ENCODE peak calls at places on chromosomes 2 and 18, in ten cellular contexts. E is sigmoid colon, L is thoracic aorta, F is neural progenitor cell, X is astrocyte of the cerebellum, K is fibroblast of villous mesenchyme, I is AG10803, W is OCI-LY7, Q is tibial artery, P is chondrocyte. C is an unnamed sample.

GRCh38 chr2:132521321-132521720 is 104.7 kb downstream of the GPR39 start:
- DNase-seq in L (no peak), Q (no peak), E (no peak), F (no peak), P (no peak), I (peak), X (peak), K (peak), W (no peak), C (no peak)

GRCh38 chr2:215831296-215831913 is 181.9 kb downstream of the MREG start:
- DNase-seq in I (no peak), E (no peak), F (no peak), P (no peak), W (peak), Q (no peak), X (no peak), L (no peak), K (peak), C (no peak)

GRCh38 chr2:59756145-59756544 is 797.3 kb downstream of the BCL11A start:
- DNase-seq in K (no peak), Q (no peak), W (no peak), E (no peak), F (no peak), X (no peak), I (no peak), L (no peak), P (no peak), C (no peak)

GRCh38 chr2:44358498-44358897 is 2.8 kb downstream of the PREPL start:
- DNase-seq in E (peak), K (no peak), I (peak), P (no peak), Q (peak), X (peak), F (no peak), L (no peak), W (no peak), C (no peak)

GRCh38 chr2:230849633-230850357 is 14.9 kb upstream of the ITM2C start:
- DNase-seq in W (peak), L (no peak), E (no peak), F (peak), Q (no peak), K (peak), X (no peak), P (no peak), I (no peak), C (no peak)

GRCh38 chr2:231391981-231392380 is 3.5 kb upstream of the B3GNT7 start:
- DNase-seq in X (no peak), P (no peak), I (no peak), E (no peak), W (peak), Q (no peak), K (no peak), F (no peak), L (no peak), C (no peak)

GRCh38 chr2:100988630-100989417 is 13.3 kb upstream of the RPL31 start:
- DNase-seq in W (no peak), X (no peak), I (peak), E (peak), K (peak), L (no peak), P (no peak), Q (no peak), F (no peak), C (no peak)

GRCh38 chr2:415986-416610 is 128.2 kb upstream of the ALKAL2 start:
- DNase-seq in F (no peak), L (no peak), I (no peak), P (no peak), W (no peak), X (no peak), E (no peak), K (no peak), Q (no peak), C (no peak)

GRCh38 chr2:217945530-217945929 is 57.3 kb downstream of the TNS1 start:
- DNase-seq in X (no peak), L (no peak), F (no peak), K (no peak), E (peak), I (no peak), P (no peak), W (no peak), Q (no peak), C (no peak)

GRCh38 chr2:2636813-2637212 is 305.7 kb upstream of the MYT1L start:
- DNase-seq in P (no peak), L (no peak), I (no peak), K (no peak), E (no peak), Q (no peak), F (no peak), W (no peak), X (no peak), C (no peak)

GRCh38 chr18:55234366-55235093 is 275.3 kb upstream of the CCDC68 start:
- DNase-seq in X (peak), K (peak), W (peak), Q (peak), E (peak), L (peak), P (no peak), I (peak), F (peak), C (no peak)

GRCh38 chr2:217988840-217989204 is 14.0 kb downstream of the TNS1 start:
- DNase-seq in P (peak), Q (no peak), E (no peak), W (no peak), X (no peak), K (no peak), L (no peak), I (peak), F (no peak), C (no peak)

GRCh38 chr2:179551545-179552045 is 287.0 kb upstream of the SESTD1 start:
- DNase-seq in L (no peak), I (no peak), E (no peak), F (no peak), Q (no peak), X (no peak), K (no peak), W (no peak), P (no peak), C (no peak)

GRCh38 chr2:4673025-4673489 is 969.7 kb downstream of the DCDC2C start:
- DNase-seq in P (no peak), X (no peak), E (no peak), Q (no peak), F (no peak), L (no peak), W (no peak), I (peak), K (no peak), C (no peak)

GRCh38 chr18:43022874-43023273 is 92.6 kb downstream of the RIT2 start:
- DNase-seq in I (no peak), X (no peak), Q (no peak), E (no peak), L (no peak), K (no peak), F (no peak), W (no peak), P (no peak), C (no peak)

GRCh38 chr2:233473386-233473791 is 93.2 kb downstream of the USP40 start:
- DNase-seq in W (no peak), P (no peak), E (no peak), Q (no peak), L (no peak), K (no peak), X (no peak), F (no peak), I (no peak), C (peak)

GRCh38 chr18:61606759-61607158 is 273.5 kb downstream of the CDH20 start:
- DNase-seq in E (peak), K (peak), Q (peak), F (peak), W (no peak), I (peak), P (no peak), L (peak), X (peak), C (no peak)

GRCh38 chr18:56888978-56889377 is 237.8 kb downstream of the WDR7 start:
- DNase-seq in Q (no peak), X (no peak), I (no peak), L (no peak), E (no peak), P (no peak), K (no peak), W (no peak), F (no peak), C (no peak)

GRCh38 chr2:14543284-14543683 is 89.2 kb upstream of the LRATD1 start:
- DNase-seq in E (no peak), L (no peak), I (no peak), K (peak), P (no peak), F (no peak), Q (no peak), X (peak), W (no peak), C (no peak)

GRCh38 chr2:181785677-181786344 is 105.5 kb upstream of the NEUROD1 start:
- DNase-seq in X (no peak), F (no peak), P (no peak), E (no peak), K (peak), I (peak), L (no peak), W (no peak), Q (no peak), C (no peak)

GRCh38 chr2:223880779-223881178 is 43.4 kb upstream of the AP1S3 start:
- DNase-seq in L (no peak), F (no peak), E (no peak), Q (no peak), I (no peak), X (no peak), K (no peak), P (no peak), W (no peak), C (no peak)

GRCh38 chr18:74501386-74501785 is 5.2 kb downstream of the CNDP2 start:
- DNase-seq in X (no peak), W (no peak), Q (no peak), L (no peak), K (no peak), E (peak), P (no peak), I (no peak), F (no peak), C (no peak)

GRCh38 chr2:7882296-7882695 is 799.6 kb upstream of the ID2 start:
- DNase-seq in F (no peak), L (no peak), I (no peak), E (no peak), Q (no peak), W (no peak), K (no peak), P (no peak), X (no peak), C (no peak)
- TF ChIP-seq CTCF in F (no peak), L (no peak), I (no peak), E (no peak), Q (no peak), W (no peak), K (no peak), P (no peak), X (no peak), C (no peak)

GRCh38 chr2:235155163-235155562 is 203.3 kb downstream of the SH3BP4 start:
- DNase-seq in L (no peak), P (no peak), F (no peak), W (no peak), E (no peak), X (no peak), I (no peak), Q (no peak), K (no peak), C (no peak)
- TF ChIP-seq CTCF in L (no peak), P (no peak), F (no peak), W (no peak), E (no peak), X (no peak), I (no peak), Q (no peak), K (no peak), C (no peak)

DNA sequence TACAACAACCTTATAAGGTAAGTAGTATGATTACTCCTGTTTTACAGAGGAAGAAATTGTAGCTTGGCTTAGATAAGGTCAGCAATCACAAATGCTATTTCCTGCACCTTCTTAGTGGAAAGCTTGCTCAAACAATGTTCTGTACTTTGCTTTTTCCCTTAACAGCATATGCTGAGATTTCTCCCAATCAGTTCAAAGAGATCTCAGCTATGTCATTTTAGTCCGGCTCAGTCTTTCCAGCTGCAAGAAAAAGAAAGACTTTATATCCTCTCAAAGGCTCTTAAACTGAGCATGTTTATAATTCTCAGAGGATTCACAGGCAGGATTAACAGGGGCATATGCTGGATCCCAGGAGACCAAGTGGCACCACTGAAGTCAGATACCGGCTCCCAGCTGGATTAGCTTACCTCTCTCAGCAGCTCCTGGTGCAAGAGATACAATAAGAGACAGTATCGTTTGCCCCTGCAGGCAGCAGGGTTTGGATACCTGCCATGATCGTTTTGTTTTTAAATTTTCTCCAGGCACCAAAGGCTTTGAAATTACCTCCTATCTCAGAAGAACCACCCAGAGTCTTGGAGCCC is 29.5 kb downstream of the KIAA2012 start:
- DNase-seq in Q (no peak), K (peak), F (peak), L (no peak), I (no peak), E (no peak), P (no peak), W (no peak), X (no peak), C (no peak)
- TF ChIP-seq CTCF in Q (no peak), K (no peak), F (no peak), L (no peak), I (no peak), E (no peak), P (no peak), W (no peak), X (no peak), C (no peak)

GRCh38 chr2:234818937-234819336 is 132.9 kb upstream of the SH3BP4 start:
- DNase-seq in Q (no peak), W (no peak), K (no peak), I (no peak), E (no peak), X (no peak), F (no peak), L (no peak), P (no peak), C (no peak)
- TF ChIP-seq CTCF in Q (no peak), W (no peak), K (peak), I (peak), E (no peak), X (peak), F (no peak), L (no peak), P (peak), C (no peak)

DNA sequence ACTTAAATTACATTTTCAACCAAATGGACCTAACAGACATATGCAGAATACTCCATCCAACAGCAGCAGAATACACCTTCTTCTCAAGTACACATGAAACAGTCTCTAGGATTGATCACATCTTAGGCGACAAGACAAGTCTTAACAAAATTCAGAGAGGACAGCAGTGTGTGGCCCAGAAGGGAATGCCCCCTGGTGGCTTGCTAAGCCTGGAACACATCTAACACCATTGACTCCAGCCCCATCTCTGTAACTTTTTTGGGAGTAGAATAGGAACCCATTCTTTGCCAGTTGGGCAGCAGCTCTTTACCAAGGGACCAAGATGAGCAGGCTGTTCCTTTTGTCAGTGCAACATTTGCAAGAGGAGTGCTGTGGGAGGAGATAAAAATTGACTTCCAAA is 249.9 kb downstream of the PLCL1 start:
- DNase-seq in X (peak), F (peak), W (peak), P (no peak), I (peak), K (peak), L (no peak), Q (no peak), E (no peak), C (no peak)
- TF ChIP-seq CTCF in X (peak), F (peak), W (peak), P (peak), I (peak), K (peak), L (peak), Q (peak), E (peak), C (no peak)

GRCh38 chr18:36899289-36899688 is 70.4 kb downstream of the KIAA1328 start:
- DNase-seq in I (no peak), F (peak), E (no peak), P (no peak), X (no peak), L (no peak), Q (no peak), K (peak), W (peak), C (no peak)
- TF ChIP-seq CTCF in I (no peak), F (peak), E (no peak), P (peak), X (no peak), L (no peak), Q (no peak), K (peak), W (peak), C (no peak)

DNA sequence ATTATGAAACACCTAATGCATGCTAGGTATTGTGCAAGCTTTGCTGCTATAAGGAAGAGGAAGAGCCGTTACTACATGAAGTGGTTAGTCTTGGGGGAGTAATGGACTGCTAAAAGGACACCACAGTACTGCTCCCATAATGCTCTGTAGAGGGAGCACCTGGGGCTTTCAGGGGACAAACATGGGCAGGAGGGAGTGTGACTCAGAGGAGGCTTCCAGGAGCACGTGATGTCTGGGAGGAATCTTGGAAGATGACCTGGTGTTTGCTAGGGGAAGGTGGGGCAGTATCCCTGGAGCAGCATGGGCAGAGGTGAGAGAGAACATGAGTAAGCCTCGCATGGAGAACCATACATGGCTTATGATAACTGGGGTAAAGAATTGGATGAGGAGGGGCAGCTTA is 18.8 kb downstream of the MAPK4 start:
- DNase-seq in X (no peak), I (no peak), L (no peak), Q (no peak), F (no peak), P (no peak), K (no peak), E (no peak), W (no peak), C (no peak)
- TF ChIP-seq CTCF in X (no peak), I (no peak), L (no peak), Q (no peak), F (no peak), P (no peak), K (no peak), E (no peak), W (no peak), C (no peak)

DNA sequence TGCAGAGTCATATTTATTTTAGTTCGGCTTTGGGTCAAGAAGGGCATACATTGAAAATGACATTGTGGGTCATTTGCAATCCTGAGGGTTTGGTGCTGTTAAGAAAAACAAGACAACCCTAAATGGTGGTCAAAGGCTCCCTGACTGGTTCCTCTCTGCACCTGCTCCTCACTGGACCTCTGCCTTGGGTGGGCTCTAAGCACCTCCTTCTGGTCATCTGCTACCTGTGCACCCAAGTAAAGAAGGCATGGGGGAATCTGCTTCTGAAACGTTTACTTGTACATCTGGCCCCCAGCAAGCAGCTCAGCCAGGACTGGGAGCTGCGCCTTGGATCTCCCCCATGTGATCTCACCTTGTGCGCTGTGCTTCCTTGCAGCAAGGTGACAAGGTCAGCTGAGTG is 55.2 kb upstream of the MAL start:
- DNase-seq in K (no peak), P (no peak), L (no peak), E (no peak), W (no peak), I (no peak), X (no peak), Q (no peak), F (no peak), C (no peak)
- TF ChIP-seq CTCF in K (no peak), P (no peak), L (no peak), E (no peak), W (no peak), I (no peak), X (no peak), Q (no peak), F (no peak), C (no peak)

GRCh38 chr2:3648652-3649177 is 9.3 kb upstream of the ALLC start:
- DNase-seq in L (no peak), I (no peak), E (no peak), X (no peak), K (no peak), W (no peak), F (no peak), P (no peak), Q (no peak), C (no peak)

GRCh38 chr2:3651686-3652516 is 6.1 kb upstream of the ALLC start:
- DNase-seq in L (no peak), I (peak), P (peak), F (peak), W (peak), Q (no peak), X (no peak), K (peak), E (no peak), C (no peak)

GRCh38 chr2:3650140-3650944 is 7.7 kb upstream of the ALLC start:
- DNase-seq in P (peak), Q (no peak), K (no peak), F (no peak), X (no peak), E (no peak), L (no peak), W (no peak), I (no peak), C (no peak)

GRCh38 chr2:3647831-3648651 is 10.0 kb upstream of the ALLC start:
- DNase-seq in P (peak), L (no peak), K (no peak), X (no peak), W (no peak), Q (no peak), F (no peak), I (no peak), E (no peak), C (no peak)

DNA sequence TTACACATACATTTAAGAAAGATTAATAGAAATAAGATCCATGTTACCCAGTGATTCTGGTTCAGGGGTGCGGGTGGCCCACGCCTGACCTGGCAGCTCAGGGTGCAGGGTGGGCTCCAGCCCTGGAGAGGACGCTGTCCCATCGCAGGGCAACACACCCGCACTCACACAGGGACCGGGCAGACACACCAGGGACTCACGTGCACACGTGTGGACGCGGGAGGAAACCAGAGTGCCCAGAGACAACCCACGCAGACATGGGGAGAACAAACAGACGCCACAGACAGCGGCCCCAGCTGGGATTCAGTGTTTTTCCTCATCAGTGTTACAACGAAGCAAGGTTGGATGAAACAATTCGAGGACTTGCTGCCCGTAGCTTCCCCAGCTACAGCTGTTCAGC is 8.4 kb upstream of the ALLC start:
- DNase-seq in E (no peak), L (no peak), Q (no peak), X (no peak), K (no peak), I (no peak), F (no peak), W (no peak), P (no peak), C (no peak)
- TF ChIP-seq CTCF in E (no peak), L (no peak), Q (no peak), X (no peak), K (no peak), I (no peak), F (no peak), W (no peak), P (no peak), C (no peak)

GRCh38 chr2:206713770-206714169 is 4.4 kb downstream of the DYTN start:
- DNase-seq in X (no peak), F (no peak), L (no peak), I (no peak), Q (no peak), E (no peak), P (no peak), W (no peak), K (no peak), C (no peak)
- TF ChIP-seq CTCF in X (no peak), F (no peak), L (no peak), I (no peak), Q (no peak), E (no peak), P (no peak), W (no peak), K (no peak), C (no peak)

C was measured in vagina.